ENCODE peak calls at places on chromosomes 3 and 15, in five cellular contexts. N, O, W, A and S are unnamed samples.

GRCh38 chr3:140384028-140384771 is 293.7 kb upstream of the TRIM42 start:
- DNase-seq in N (peak; percentile 27), O (peak; percentile 20), W (no peak), A (no peak), S (no peak)

GRCh38 chr15:76962337-76963013 is 30.9 kb downstream of the RCN2 start:
- DNase-seq in N (no peak), O (no peak), W (no peak), A (no peak), S (no peak)

GRCh38 chr3:128366136-128366535 is 100.6 kb downstream of the DNAJB8 start:
- DNase-seq in N (no peak), O (no peak), W (no peak), A (no peak), S (no peak)

GRCh38 chr15:80367094-80367493 is 37.1 kb upstream of the ARNT2 start:
- DNase-seq in N (peak; percentile 37), O (no peak), W (no peak), A (no peak), S (peak; percentile 12)

GRCh38 chr3:46695177-46695961 is 1.9 kb upstream of the ALS2CL start:
- DNase-seq in N (peak; percentile 38), O (peak; percentile 67), W (no peak), A (no peak), S (peak; percentile 62)

GRCh38 chr3:97658670-97659285 is 105.8 kb upstream of the ARL6 start:
- DNase-seq in N (peak; percentile 27), O (no peak), W (no peak), A (no peak), S (no peak)

GRCh38 chr15:41567870-41568269 is 8.9 kb downstream of the TYRO3 start:
- DNase-seq in N (no peak), O (no peak), W (no peak), A (no peak), S (no peak)

GRCh38 chr15:72033711-72034110 is 84.2 kb downstream of the MYO9A start:
- DNase-seq in N (no peak), O (no peak), W (no peak), A (no peak), S (no peak)

GRCh38 chr3:170707899-170708298 is 122.0 kb upstream of the SLC7A14 start:
- DNase-seq in N (no peak), O (no peak), W (no peak), A (no peak), S (no peak)

GRCh38 chr15:74443100-74443909 is 9.5 kb upstream of the SEMA7A start:
- DNase-seq in N (no peak), O (no peak), W (no peak), A (no peak), S (no peak)

GRCh38 chr3:128231596-128231995 is 78.3 kb downstream of the EEFSEC start:
- DNase-seq in N (no peak), O (no peak), W (no peak), A (no peak), S (no peak)

GRCh38 chr3:5019411-5020261 is 40.4 kb downstream of the BHLHE40 start:
- DNase-seq in N (no peak), O (peak; percentile 47), W (no peak), A (no peak), S (peak; percentile 88)

GRCh38 chr3:171302009-171302408 is 158.2 kb downstream of the TNIK start:
- DNase-seq in N (no peak), O (no peak), W (no peak), A (no peak), S (no peak)

DNA sequence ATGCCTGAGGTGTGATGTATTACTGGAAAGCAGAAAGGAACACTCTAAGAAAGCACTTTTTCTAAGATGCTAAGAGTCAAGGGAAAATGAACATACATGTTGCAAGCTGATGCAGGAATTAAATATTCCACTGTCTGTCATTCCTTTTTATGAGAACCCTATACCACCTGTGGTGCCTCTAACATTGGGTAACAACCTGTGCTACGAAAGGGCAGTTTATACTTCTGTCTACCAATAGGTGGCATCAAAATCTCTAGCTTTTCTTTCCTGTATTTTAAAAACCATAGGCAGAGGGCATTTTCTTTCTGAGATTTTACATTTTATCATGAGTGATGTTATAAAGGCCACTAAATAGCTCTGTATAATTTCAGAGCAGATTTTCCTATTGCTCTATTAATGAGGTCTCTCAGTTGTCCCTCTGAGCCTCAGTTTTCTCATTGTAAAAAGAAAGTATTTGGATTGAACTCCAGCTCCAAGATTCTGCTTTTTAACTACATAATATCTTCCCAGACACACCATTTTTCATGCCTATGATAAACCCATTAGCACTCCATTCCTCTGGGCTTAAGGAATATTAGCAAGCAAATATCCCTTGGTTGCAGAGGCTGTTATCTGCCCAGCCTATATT is 3.5 kb upstream of the CPNE4 start:
- DNase-seq in N (peak; percentile 6), O (no peak), W (no peak), A (no peak), S (no peak)
- TF ChIP-seq CTCF in N (peak; percentile 42), O (peak; percentile 44), W (no peak), A (peak; percentile 81), S (peak; percentile 51)

GRCh38 chr3:121883507-121883906 is 10.7 kb upstream of the SLC15A2 start:
- DNase-seq in N (peak; percentile 28), O (peak; percentile 16), W (no peak), A (no peak), S (peak; percentile 5)
- TF ChIP-seq CTCF in N (peak; percentile 29), O (peak; percentile 51), W (no peak), A (peak; percentile 16), S (peak; percentile 48)

DNA sequence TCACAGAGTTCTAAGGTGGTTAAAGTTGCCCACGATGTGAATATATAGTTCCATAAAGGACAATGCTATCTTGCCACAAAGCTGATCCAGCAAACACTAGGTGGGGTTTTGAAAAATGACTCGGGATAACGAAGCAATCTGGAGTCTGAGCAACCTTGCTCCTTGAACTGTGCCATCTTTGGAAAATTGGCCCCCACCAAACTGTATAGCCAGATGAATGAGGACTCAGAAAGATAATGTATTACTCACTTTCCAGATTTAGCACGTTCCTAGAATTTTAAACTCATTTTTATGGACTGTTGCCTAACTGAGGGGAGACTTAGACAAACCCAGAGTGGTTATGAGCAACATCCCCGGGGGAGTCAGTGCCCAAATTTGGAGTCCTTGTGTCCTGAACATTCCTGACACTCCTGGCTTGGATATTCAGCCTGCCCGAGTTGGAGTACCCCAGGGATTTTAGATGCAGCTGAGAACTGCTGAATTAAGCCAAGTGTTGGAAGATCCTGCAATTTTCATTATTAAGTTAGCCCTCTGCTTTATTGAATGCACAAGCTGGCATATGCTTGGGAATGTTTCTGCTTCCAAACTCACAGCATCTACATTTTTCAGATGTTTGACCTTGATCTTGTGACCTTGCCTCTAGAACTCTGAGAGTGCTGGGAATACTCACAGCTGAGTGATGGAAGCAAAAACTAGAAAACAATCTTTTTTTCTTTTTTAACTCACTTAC is 8.8 kb upstream of the MAGI1 start:
- DNase-seq in N (no peak), O (peak; percentile 45), W (no peak), A (no peak), S (no peak)
- TF ChIP-seq CTCF in N (no peak), O (no peak), W (no peak), A (no peak), S (no peak)

DNA sequence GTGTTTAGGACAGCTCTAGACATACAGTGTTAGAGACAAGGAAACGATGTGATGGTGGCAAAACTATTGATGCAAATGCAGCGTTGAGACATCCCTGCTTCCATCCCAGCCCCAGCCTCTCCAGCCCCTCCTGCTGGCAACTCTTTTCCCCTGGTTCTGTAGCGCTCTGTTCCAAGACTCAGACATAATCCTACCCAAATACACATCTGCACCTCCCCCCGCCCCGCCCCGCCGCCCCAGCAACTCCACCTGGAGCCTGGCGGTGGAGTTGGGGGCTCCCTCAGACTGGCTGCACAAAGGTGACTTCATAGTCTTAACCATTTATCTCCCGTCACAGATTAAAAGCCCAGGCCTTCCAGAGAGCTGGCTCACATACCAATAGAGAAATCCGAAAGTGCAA is 7.2 kb upstream of the SEC22A start:
- DNase-seq in N (no peak), O (peak; percentile 8), W (no peak), A (peak; percentile 65), S (no peak)
- TF ChIP-seq CTCF in N (no peak), O (peak; percentile 22), W (no peak), A (peak; percentile 27), S (no peak)